ENCODE peak calls at places on chromosomes 1 and 21, in six cellular contexts. W is tibial artery, K is AG09319, Q is HT-29, C is NCI-H1092 treated with DMSO at 0.1 percent for 48 hours, Y is tibial nerve. H is an unnamed sample.

GRCh38 chr1:67339623-67340343 is 32.1 kb downstream of the IL12RB2 start:
- DNase-seq in W (no peak), K (peak), Q (no peak), C (no peak), Y (no peak), H (no peak)

GRCh38 chr1:3319874-3320245 is 134.6 kb upstream of the ARHGEF16 start:
- DNase-seq in W (no peak), K (no peak), Q (peak), C (peak), Y (peak), H (no peak)

GRCh38 chr1:243345205-243345604 is 89.4 kb downstream of the SDCCAG8 start:
- DNase-seq in W (no peak), K (no peak), Q (peak), C (no peak), Y (peak), H (no peak)

GRCh38 chr1:238772321-238772720 is 614.0 kb upstream of the CHRM3 start:
- DNase-seq in W (no peak), K (no peak), Q (no peak), C (no peak), Y (no peak), H (no peak)

GRCh38 chr1:216847385-216848036 is 124.3 kb upstream of the ESRRG start:
- DNase-seq in W (no peak), K (no peak), Q (no peak), C (no peak), Y (no peak), H (no peak)

GRCh38 chr21:46062471-46063211 is 35.3 kb upstream of the COL6A2 start:
- DNase-seq in W (no peak), K (no peak), Q (no peak), C (no peak), Y (no peak), H (no peak)

GRCh38 chr1:94866178-94866822 is 46.1 kb downstream of the SLC44A3 start:
- DNase-seq in W (no peak), K (no peak), Q (no peak), C (peak), Y (no peak), H (no peak)

GRCh38 chr1:17653728-17654351 is 101.3 kb upstream of the ACTL8 start:
- DNase-seq in W (no peak), K (no peak), Q (peak), C (peak), Y (peak), H (no peak)

GRCh38 chr1:110687244-110687643 is 12.5 kb upstream of the KCNA3 start:
- DNase-seq in W (no peak), K (no peak), Q (no peak), C (peak), Y (no peak), H (no peak)

GRCh38 chr1:175155473-175155856 is 37.1 kb downstream of the KIAA0040 start:
- DNase-seq in W (no peak), K (no peak), Q (no peak), C (no peak), Y (no peak), H (no peak)

GRCh38 chr1:2635271-2636010 is 2.6 kb upstream of the MMEL1 start:
- DNase-seq in W (no peak), K (no peak), Q (no peak), C (no peak), Y (no peak), H (no peak)

GRCh38 chr1:109197163-109198042 is 16.3 kb upstream of the SARS1 start:
- DNase-seq in W (peak), K (peak), Q (no peak), C (no peak), Y (no peak), H (no peak)

GRCh38 chr1:183195146-183195571 is 9.1 kb downstream of the LAMC2 start:
- DNase-seq in W (no peak), K (no peak), Q (peak), C (no peak), Y (no peak), H (no peak)

GRCh38 chr1:221696045-221696444 is 45.8 kb downstream of the DUSP10 start:
- DNase-seq in W (no peak), K (no peak), Q (no peak), C (no peak), Y (no peak), H (no peak)

GRCh38 chr1:223650465-223650864 is 15.0 kb downstream of the CAPN8 start:
- DNase-seq in W (no peak), K (no peak), Q (no peak), C (no peak), Y (no peak), H (no peak)

GRCh38 chr1:234975122-234975940 is 153.3 kb downstream of the TOMM20 start:
- DNase-seq in W (no peak), K (peak), Q (peak), C (peak), Y (no peak), H (no peak)

GRCh38 chr1:19476440-19477190 is 8.7 kb downstream of the CAPZB start:
- DNase-seq in W (no peak), K (no peak), Q (no peak), C (no peak), Y (no peak), H (peak)

GRCh38 chr1:46815133-46815532 is 16.3 kb downstream of the CYP4B1 start:
- DNase-seq in W (no peak), K (no peak), Q (no peak), C (no peak), Y (no peak), H (no peak)

GRCh38 chr1:218480137-218480536 is 135.0 kb downstream of the TGFB2 start:
- DNase-seq in W (peak), K (no peak), Q (no peak), C (no peak), Y (no peak), H (no peak)

GRCh38 chr21:34912022-34912933 is 136.8 kb downstream of the RUNX1 start:
- DNase-seq in W (no peak), K (no peak), Q (no peak), C (no peak), Y (no peak), H (no peak)

GRCh38 chr1:4160181-4160580 is 260.1 kb upstream of the C1orf174 start:
- DNase-seq in W (no peak), K (no peak), Q (no peak), C (no peak), Y (no peak), H (no peak)

GRCh38 chr1:14634497-14634896 is 36.0 kb downstream of the KAZN start:
- DNase-seq in W (no peak), K (no peak), Q (no peak), C (no peak), Y (no peak), H (no peak)

GRCh38 chr1:10924030-10924429 is 88.4 kb upstream of the TARDBP start:
- DNase-seq in W (no peak), K (no peak), Q (no peak), C (no peak), Y (no peak), H (no peak)

GRCh38 chr1:45306319-45306718 is 20.4 kb upstream of the HPDL start:
- DNase-seq in W (no peak), K (no peak), Q (no peak), C (no peak), Y (no peak), H (no peak)

GRCh38 chr21:45986316-45987051 is 4.9 kb downstream of the COL6A1 start:
- DNase-seq in W (peak), K (no peak), Q (no peak), C (no peak), Y (no peak), H (no peak)

GRCh38 chr1:156860639-156861423 is at the start of gene NTRK1:
- DNase-seq in W (no peak), K (no peak), Q (no peak), C (peak), Y (no peak), H (peak)

GRCh38 chr1:187931781-187932180 is 1103.0 kb downstream of the PLA2G4A start:
- DNase-seq in W (no peak), K (no peak), Q (no peak), C (no peak), Y (no peak), H (no peak)

GRCh38 chr21:44616591-44616926 is 4.7 kb downstream of the KRTAP10-8 start:
- DNase-seq in W (no peak), K (no peak), Q (no peak), C (no peak), Y (no peak), H (no peak)

GRCh38 chr1:41500378-41500777 is 15.9 kb upstream of the EDN2 start:
- DNase-seq in W (peak), K (no peak), Q (peak), C (no peak), Y (no peak), H (no peak)

GRCh38 chr1:185318431-185319151 is 1.5 kb upstream of the IVNS1ABP start:
- DNase-seq in W (no peak), K (no peak), Q (no peak), C (no peak), Y (no peak), H (no peak)

GRCh38 chr1:225519166-225519863 is 91.5 kb upstream of the LBR start:
- DNase-seq in W (no peak), K (no peak), Q (no peak), C (no peak), Y (no peak), H (no peak)

GRCh38 chr1:33257759-33258712 is 1.7 kb downstream of the ZNF362 start:
- DNase-seq in W (no peak), K (no peak), Q (no peak), C (no peak), Y (no peak), H (no peak)

GRCh38 chr1:31181515-31182343 is 58.0 kb downstream of the NKAIN1 start:
- DNase-seq in W (peak), K (no peak), Q (peak), C (peak), Y (peak), H (peak)

GRCh38 chr1:234638832-234639799 is 29.1 kb upstream of the IRF2BP2 start:
- DNase-seq in W (no peak), K (no peak), Q (peak), C (peak), Y (no peak), H (no peak)

GRCh38 chr1:207817778-207818751 is 66.2 kb downstream of the CD46 start:
- DNase-seq in W (peak), K (no peak), Q (no peak), C (no peak), Y (no peak), H (no peak)

GRCh38 chr1:78918157-78918556 is 88.4 kb downstream of the ADGRL4 start:
- DNase-seq in W (no peak), K (no peak), Q (no peak), C (no peak), Y (no peak), H (no peak)

GRCh38 chr1:168613689-168614655 is 37.6 kb downstream of the XCL1 start:
- DNase-seq in W (no peak), K (no peak), Q (no peak), C (no peak), Y (no peak), H (no peak)

GRCh38 chr1:201119206-201119814 is 7.1 kb upstream of the CACNA1S start:
- DNase-seq in W (no peak), K (no peak), Q (peak), C (peak), Y (peak), H (peak)

GRCh38 chr1:152768847-152769533 is 6.0 kb upstream of the LCE1F start:
- DNase-seq in W (no peak), K (peak), Q (no peak), C (no peak), Y (no peak), H (no peak)

H was measured in T-helper 17 cell.